ENCODE peak calls at places on chromosome 11, in six cellular contexts. A is fibroblast of lung, X is AG10803, Q is GM23338, M is cardiac fibroblast, L is fibroblast of the aortic adventitia. Y is an unnamed sample.

GRCh38 chr11:35791088-35791958 is 128.7 kb downstream of the TRIM44 start:
- DNase-seq in A (peak; percentile 25), X (no peak), Q (no peak), M (peak; percentile 45), L (no peak), Y (no peak)

GRCh38 chr11:134385171-134385570 is 26.9 kb downstream of the B3GAT1 start:
- DNase-seq in A (no peak), X (no peak), Q (no peak), M (no peak), L (no peak), Y (no peak)

GRCh38 chr11:107218123-107219084 is 200.1 kb upstream of the GUCY1A2 start:
- DNase-seq in A (no peak), X (no peak), Q (no peak), M (no peak), L (no peak), Y (no peak)

GRCh38 chr11:17508306-17508705 is 31.7 kb upstream of the ABCC8 start:
- DNase-seq in A (peak; percentile 3), X (no peak), Q (no peak), M (peak; percentile 6), L (peak; percentile 14), Y (no peak)

GRCh38 chr11:128840137-128840536 is 27.0 kb downstream of the KCNJ1 start:
- DNase-seq in A (no peak), X (no peak), Q (no peak), M (no peak), L (no peak), Y (no peak)

GRCh38 chr11:12287374-12288211 is 89.8 kb upstream of the PARVA start:
- DNase-seq in A (peak; percentile 96), X (peak; percentile 97), Q (peak; percentile 80), M (peak; percentile 96), L (peak; percentile 99), Y (peak; percentile 20)

GRCh38 chr11:15327786-15328231 is 213.1 kb downstream of the INSC start:
- DNase-seq in A (peak; percentile 52), X (peak; percentile 3), Q (peak; percentile 93), M (peak; percentile 48), L (peak; percentile 27), Y (peak; percentile 49)

GRCh38 chr11:12118940-12119339 is 8.6 kb downstream of the MICAL2 start:
- DNase-seq in A (no peak), X (no peak), Q (peak; percentile 21), M (no peak), L (no peak), Y (peak; percentile 66)

GRCh38 chr11:130340671-130341319 is 26.1 kb upstream of the ZBTB44 start:
- DNase-seq in A (no peak), X (no peak), Q (no peak), M (no peak), L (no peak), Y (peak; percentile 9)

GRCh38 chr11:120523196-120523595 is 11.6 kb downstream of the GRIK4 start:
- DNase-seq in A (no peak), X (no peak), Q (peak; percentile 49), M (no peak), L (no peak), Y (no peak)

GRCh38 chr11:45815747-45816146 is 10.8 kb downstream of the SLC35C1 start:
- DNase-seq in A (no peak), X (no peak), Q (peak; percentile 62), M (peak; percentile 38), L (peak; percentile 24), Y (peak; percentile 35)

GRCh38 chr11:69178819-69179482 is 23.2 kb downstream of the SMIM38 start:
- DNase-seq in A (no peak), X (no peak), Q (no peak), M (no peak), L (no peak), Y (no peak)

GRCh38 chr11:1771700-1772099 is 8.0 kb upstream of the CTSD start:
- DNase-seq in A (peak; percentile 85), X (peak; percentile 76), Q (no peak), M (peak; percentile 88), L (peak; percentile 69), Y (peak; percentile 89)

GRCh38 chr11:1862588-1863351 is 9.9 kb downstream of the LSP1 start:
- DNase-seq in A (no peak), X (no peak), Q (no peak), M (peak; percentile 37), L (no peak), Y (no peak)

GRCh38 chr11:67272327-67273259 is 6.3 kb downstream of the GRK2 start:
- DNase-seq in A (no peak), X (no peak), Q (no peak), M (no peak), L (no peak), Y (peak; percentile 65)

GRCh38 chr11:67275606-67276409 is 9.5 kb downstream of the GRK2 start:
- DNase-seq in A (no peak), X (no peak), Q (no peak), M (no peak), L (no peak), Y (peak; percentile 49)

GRCh38 chr11:67276821-67277230 is 10.6 kb downstream of the GRK2 start:
- DNase-seq in A (peak; percentile 53), X (peak; percentile 52), Q (peak; percentile 59), M (peak; percentile 49), L (peak; percentile 34), Y (peak; percentile 98)

GRCh38 chr11:67273260-67273990 is 7.2 kb downstream of the GRK2 start:
- DNase-seq in A (no peak), X (no peak), Q (no peak), M (no peak), L (no peak), Y (peak; percentile 81)

DNA sequence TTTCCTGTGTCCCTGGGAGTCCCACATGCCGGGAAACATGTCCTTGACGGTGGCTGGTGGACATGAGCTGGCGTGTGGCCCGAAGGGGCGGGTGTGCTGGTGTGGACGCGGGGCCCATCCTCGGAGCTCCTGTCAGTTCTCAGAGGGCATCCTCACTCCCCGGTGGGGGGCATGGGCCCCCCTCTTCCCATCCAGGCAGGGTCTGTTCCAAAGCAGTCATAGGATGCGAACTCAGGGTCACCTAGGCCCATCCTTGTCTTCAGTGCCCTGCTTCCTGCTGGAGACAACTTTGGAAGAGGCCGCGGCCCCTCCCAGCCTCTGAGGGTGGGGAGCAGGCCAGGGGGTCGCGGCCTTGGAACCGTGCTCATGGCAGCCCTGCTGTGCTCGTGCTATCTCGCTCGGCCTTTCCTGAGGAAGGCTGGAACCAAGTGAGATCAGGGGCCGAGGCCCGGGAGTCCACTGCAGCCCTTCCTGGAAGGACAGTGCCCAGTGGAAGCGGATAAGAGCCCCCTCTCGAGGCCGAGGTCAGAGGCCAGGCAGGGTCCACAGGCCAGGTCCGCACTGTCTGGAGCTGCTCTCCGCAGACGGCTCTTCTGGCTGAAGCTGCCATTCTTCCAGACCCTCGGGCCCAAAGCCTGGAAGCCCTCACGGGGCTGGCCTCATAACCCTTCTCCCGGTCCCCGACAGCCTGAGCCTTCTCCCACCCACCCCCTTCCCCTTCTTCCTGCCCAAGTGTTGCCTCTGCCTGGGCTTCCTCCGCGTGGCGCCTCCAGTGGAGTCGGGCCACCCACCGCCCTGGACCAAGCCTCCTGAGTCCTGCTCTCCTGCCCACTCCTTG is 8.7 kb downstream of the GRK2 start:
- DNase-seq in A (no peak), X (no peak), Q (no peak), M (no peak), L (no peak), Y (no peak)
- H3K4me3 ChIP-seq in A (no peak overlapping the region), X (no peak overlapping the region), Q (no peak overlapping the region), M (no peak overlapping the region), L (no peak overlapping the region), Y (no peak overlapping the region)

GRCh38 chr11:114053406-114053805 is 6.1 kb upstream of the ZBTB16 start:
- DNase-seq in A (no peak), X (no peak), Q (no peak), M (no peak), L (no peak), Y (no peak)

GRCh38 chr11:114052160-114052559 is 7.4 kb upstream of the ZBTB16 start:
- DNase-seq in A (no peak), X (no peak), Q (no peak), M (no peak), L (no peak), Y (no peak)

GRCh38 chr11:114049050-114049449 is 10.5 kb upstream of the ZBTB16 start:
- DNase-seq in A (no peak), X (no peak), Q (peak; percentile 35), M (no peak), L (no peak), Y (no peak)

GRCh38 chr11:114051558-114051957 is 8.0 kb upstream of the ZBTB16 start:
- DNase-seq in A (no peak), X (no peak), Q (no peak), M (no peak), L (no peak), Y (no peak)

GRCh38 chr11:114050258-114050927 is 9.1 kb upstream of the ZBTB16 start:
- DNase-seq in A (no peak), X (no peak), Q (no peak), M (no peak), L (no peak), Y (no peak)
- TF ChIP-seq CTCF in A (no peak), X (no peak), Q (no peak), M (no peak), L (no peak), Y (no peak)

GRCh38 chr11:4185561-4185960 is 91.0 kb downstream of the RRM1 start:
- DNase-seq in A (no peak), X (no peak), Q (no peak), M (no peak), L (no peak), Y (no peak)

GRCh38 chr11:4184163-4184916 is 89.7 kb downstream of the RRM1 start:
- DNase-seq in A (peak; percentile 22), X (no peak), Q (no peak), M (peak; percentile 6), L (no peak), Y (no peak)

GRCh38 chr11:4183410-4184057 is 88.9 kb downstream of the RRM1 start:
- DNase-seq in A (no peak), X (no peak), Q (no peak), M (no peak), L (no peak), Y (no peak)

GRCh38 chr11:4187055-4187988 is 92.7 kb downstream of the RRM1 start:
- DNase-seq in A (peak; percentile 90), X (peak; percentile 82), Q (peak; percentile 91), M (peak; percentile 96), L (peak; percentile 87), Y (peak; percentile 79)

DNA sequence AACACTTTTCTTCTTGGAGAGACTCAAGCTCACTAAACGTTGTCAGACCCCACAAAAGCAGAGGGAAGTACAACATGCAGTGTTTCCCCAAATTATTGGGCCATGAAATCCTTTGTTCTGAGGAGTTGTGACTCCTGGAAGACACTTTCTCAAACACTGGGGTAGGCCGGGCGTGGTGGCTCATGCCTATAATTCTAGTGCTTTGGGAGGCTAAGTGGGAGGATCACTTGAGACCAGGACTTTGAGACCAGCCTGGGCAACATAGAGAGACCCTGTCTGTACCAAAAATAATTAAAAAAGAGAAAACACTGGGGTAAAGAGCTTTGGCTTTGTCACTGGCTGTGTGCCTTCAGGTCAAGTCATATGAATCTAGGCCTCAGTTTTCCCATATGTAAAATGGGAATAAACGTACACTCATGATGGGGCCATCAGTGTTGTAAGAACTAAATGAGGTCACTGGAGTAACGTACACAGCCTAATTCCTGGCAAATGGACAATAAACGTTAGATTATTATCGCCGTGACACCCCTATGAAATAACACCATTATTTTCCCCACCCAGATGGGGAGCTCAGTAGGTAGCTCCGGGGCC is 92.0 kb downstream of the RRM1 start:
- DNase-seq in A (no peak), X (no peak), Q (no peak), M (no peak), L (no peak), Y (no peak)
- H3K4me3 ChIP-seq in A (peak overlapping the region; percentile 70), X (peak overlapping the region; percentile 67), Q (peak overlapping the region; percentile 78), M (peak overlapping the region; percentile 70), L (peak overlapping the region; percentile 65), Y (no peak overlapping the region)

DNA sequence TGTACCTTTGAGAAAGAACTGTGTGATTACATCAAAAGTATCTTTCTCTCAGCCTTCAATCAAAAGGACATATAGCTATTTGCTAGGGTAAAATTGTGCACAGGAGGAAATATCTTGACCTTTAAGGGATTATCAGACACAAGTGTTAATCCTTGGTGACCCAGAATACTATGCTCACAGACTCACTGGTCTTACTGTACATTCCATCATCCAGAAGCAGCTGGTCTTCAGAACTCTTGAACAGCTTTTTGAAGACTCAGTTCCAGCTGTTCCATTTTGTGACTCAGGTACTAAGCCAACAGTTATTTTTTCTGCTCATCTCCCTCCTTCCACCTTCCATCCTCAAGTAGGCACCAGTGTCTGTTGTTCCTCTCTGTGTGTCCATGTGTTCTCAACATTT is 19.8 kb downstream of the ZBED5 start:
- DNase-seq in A (no peak), X (no peak), Q (no peak), M (no peak), L (no peak), Y (no peak)
- TF ChIP-seq CTCF in A (no peak), X (no peak), Q (no peak), M (no peak), L (no peak), Y (no peak)